ENCODE peak calls at places on chromosomes 3 and 15, in four cellular contexts. X, B, P and M are unnamed samples. For H3K9me3, the result is how much of the 10 kb centered on the place peaks cover.

GRCh38 chr3:195241592-195242355 is 29.2 kb downstream of the XXYLT1 start:
- DNase-seq in X (no peak), B (no peak), P (no peak), M (no peak)

GRCh38 chr3:11536936-11537612 is 106.6 kb downstream of the VGLL4 start:
- DNase-seq in X (no peak), B (no peak), P (no peak), M (no peak)

GRCh38 chr3:77254967-77255831 is 215.3 kb downstream of the ROBO2 start:
- DNase-seq in X (no peak), B (peak), P (peak), M (peak)

GRCh38 chr3:10459954-10460754 is 45.2 kb downstream of the ATP2B2 start:
- DNase-seq in X (peak), B (peak), P (peak), M (peak)

GRCh38 chr15:96610757-96611156 is 280.3 kb downstream of the NR2F2 start:
- DNase-seq in X (no peak), B (no peak), P (no peak), M (no peak)

GRCh38 chr3:105513886-105514285 is 147.2 kb downstream of the ALCAM start:
- DNase-seq in X (no peak), B (no peak), P (no peak), M (no peak)

GRCh38 chr15:93088981-93089854 is at the start of gene RGMA:
- DNase-seq in X (no peak), B (no peak), P (peak), M (peak)

GRCh38 chr3:182711853-182712252 is 81.5 kb upstream of the ATP11B start:
- DNase-seq in X (no peak), B (no peak), P (no peak), M (no peak)

GRCh38 chr3:12312010-12312409 is 23.1 kb downstream of the PPARG start:
- DNase-seq in X (no peak), B (no peak), P (no peak), M (no peak)

GRCh38 chr3:23877324-23877980 is 39.3 kb downstream of the NKIRAS1 start:
- DNase-seq in X (no peak), B (peak), P (peak), M (no peak)

GRCh38 chr15:26223720-26224119 is 360.6 kb upstream of the ATP10A start:
- DNase-seq in X (no peak), B (no peak), P (no peak), M (no peak)
- H3K9me3 ChIP-seq in X (under half), B (under half), P (under half), M (under half)

GRCh38 chr3:97960561-97961275 is 11.5 kb downstream of the RIOX2 start:
- DNase-seq in X (no peak), B (no peak), P (no peak), M (no peak)
- H3K4me3 ChIP-seq in X (no peak), B (peak), P (no peak), M (no peak)

GRCh38 chr3:139482206-139482605 is 5.9 kb upstream of the RBP2 start:
- DNase-seq in X (no peak), B (no peak), P (no peak), M (no peak)
- H2BK12ac ChIP-seq in X (no peak), B (no peak), P (no peak), M (no peak)

GRCh38 chr15:23606226-23606625 is 40.8 kb downstream of the MKRN3 start:
- DNase-seq in X (no peak), B (no peak), P (no peak), M (no peak)
- H3K9me3 ChIP-seq in X (under half), B (under half), P (under half), M (under half)

GRCh38 chr15:67124111-67124510 is 58.7 kb downstream of the SMAD3 start:
- DNase-seq in X (no peak), B (no peak), P (no peak), M (no peak)

GRCh38 chr15:67125589-67126502 is 60.4 kb downstream of the SMAD3 start:
- DNase-seq in X (no peak), B (peak), P (peak), M (no peak)

GRCh38 chr15:67127334-67127664 is 61.9 kb downstream of the SMAD3 start:
- DNase-seq in X (no peak), B (no peak), P (no peak), M (no peak)

GRCh38 chr15:67126551-67127333 is 61.3 kb downstream of the SMAD3 start:
- DNase-seq in X (no peak), B (peak), P (no peak), M (no peak)

GRCh38 chr15:67124911-67125588 is 59.6 kb downstream of the SMAD3 start:
- DNase-seq in X (no peak), B (no peak), P (no peak), M (no peak)
- H3K4me3 ChIP-seq in X (no peak), B (peak), P (no peak), M (no peak)